ENCODE peak calls at places on chromosomes 1 and 21, in five cellular contexts. One of them, this sample, is unnamed.

GRCh38 chr1:235199441-235199840 is 38.4 kb upstream of the RBM34 start:
- DNase-seq in pons: peak
- DNase-seq in hippocampal formation: no peak
- DNase-seq in CD4-positive, CD25-positive, alpha-beta regulatory T cell: no peak
- DNase-seq in H1: peak
- DNase-seq in this sample: no peak

GRCh38 chr1:100708476-100709062 is 11.0 kb upstream of the VCAM1 start:
- DNase-seq in hippocampal formation: no peak
- DNase-seq in CD4-positive, CD25-positive, alpha-beta regulatory T cell: no peak
- DNase-seq in pons: no peak
- DNase-seq in H1: no peak
- DNase-seq in this sample: no peak

GRCh38 chr1:53371121-53371666 is 43.3 kb upstream of the LRP8 start:
- DNase-seq in CD4-positive, CD25-positive, alpha-beta regulatory T cell: no peak
- DNase-seq in pons: no peak
- DNase-seq in hippocampal formation: no peak
- DNase-seq in H1: no peak
- DNase-seq in this sample: no peak

GRCh38 chr1:152774875-152775274 is at the start of gene LCE1F:
- DNase-seq in H1: no peak
- DNase-seq in CD4-positive, CD25-positive, alpha-beta regulatory T cell: no peak
- DNase-seq in pons: no peak
- DNase-seq in hippocampal formation: no peak
- DNase-seq in this sample: no peak

GRCh38 chr1:162383516-162383915 is 2.0 kb downstream of the C1orf226 start:
- DNase-seq in CD4-positive, CD25-positive, alpha-beta regulatory T cell: no peak
- DNase-seq in hippocampal formation: no peak
- DNase-seq in H1: no peak
- DNase-seq in pons: no peak
- DNase-seq in this sample: no peak

GRCh38 chr1:44786138-44786840 is 1.7 kb downstream of the BEST4 start:
- DNase-seq in CD4-positive, CD25-positive, alpha-beta regulatory T cell: peak
- DNase-seq in H1: no peak
- DNase-seq in hippocampal formation: peak
- DNase-seq in pons: no peak
- DNase-seq in this sample: no peak

GRCh38 chr1:110130989-110131388 is 18.7 kb downstream of the UBL4B start:
- DNase-seq in pons: no peak
- DNase-seq in hippocampal formation: no peak
- DNase-seq in CD4-positive, CD25-positive, alpha-beta regulatory T cell: no peak
- DNase-seq in H1: no peak
- DNase-seq in this sample: no peak

GRCh38 chr1:149844096-149844495 is 55.3 kb upstream of the BOLA1 start:
- DNase-seq in H1: no peak
- DNase-seq in CD4-positive, CD25-positive, alpha-beta regulatory T cell: no peak
- DNase-seq in hippocampal formation: no peak
- DNase-seq in pons: no peak
- DNase-seq in this sample: no peak

GRCh38 chr1:240093120-240093961 is 1.7 kb downstream of the FMN2 start:
- DNase-seq in CD4-positive, CD25-positive, alpha-beta regulatory T cell: no peak
- DNase-seq in H1: no peak
- DNase-seq in hippocampal formation: no peak
- DNase-seq in pons: no peak
- DNase-seq in this sample: no peak

GRCh38 chr1:48794815-48795214 is 18.1 kb upstream of the BEND5 start:
- DNase-seq in pons: no peak
- DNase-seq in hippocampal formation: no peak
- DNase-seq in CD4-positive, CD25-positive, alpha-beta regulatory T cell: no peak
- DNase-seq in H1: no peak
- DNase-seq in this sample: no peak

GRCh38 chr21:38120984-38121855 is 135.6 kb upstream of the KCNJ15 start:
- DNase-seq in CD4-positive, CD25-positive, alpha-beta regulatory T cell: no peak
- DNase-seq in pons: no peak
- DNase-seq in hippocampal formation: no peak
- DNase-seq in H1: no peak
- DNase-seq in this sample: no peak

GRCh38 chr1:221439734-221440436 is 302.0 kb downstream of the DUSP10 start:
- DNase-seq in pons: no peak
- DNase-seq in CD4-positive, CD25-positive, alpha-beta regulatory T cell: peak
- DNase-seq in hippocampal formation: no peak
- DNase-seq in H1: no peak
- DNase-seq in this sample: no peak

GRCh38 chr1:149845416-149845815 is 54.0 kb upstream of the BOLA1 start:
- DNase-seq in H1: peak
- DNase-seq in CD4-positive, CD25-positive, alpha-beta regulatory T cell: no peak
- DNase-seq in hippocampal formation: no peak
- DNase-seq in pons: peak
- DNase-seq in this sample: no peak

GRCh38 chr1:150365945-150366344 is 2.0 kb downstream of the RPRD2 start:
- DNase-seq in hippocampal formation: no peak
- DNase-seq in CD4-positive, CD25-positive, alpha-beta regulatory T cell: no peak
- DNase-seq in pons: peak
- DNase-seq in H1: no peak
- DNase-seq in this sample: peak

GRCh38 chr1:181490740-181491712 is 7.7 kb downstream of the CACNA1E start:
- DNase-seq in H1: no peak
- DNase-seq in CD4-positive, CD25-positive, alpha-beta regulatory T cell: no peak
- DNase-seq in hippocampal formation: no peak
- DNase-seq in pons: no peak
- DNase-seq in this sample: no peak

GRCh38 chr1:170663441-170664282 is at the start of gene PRRX1:
- DNase-seq in H1: no peak
- DNase-seq in hippocampal formation: no peak
- DNase-seq in CD4-positive, CD25-positive, alpha-beta regulatory T cell: no peak
- DNase-seq in pons: no peak
- DNase-seq in this sample: no peak

GRCh38 chr1:184467295-184467694 is 80.5 kb downstream of the C1orf21 start:
- DNase-seq in hippocampal formation: no peak
- DNase-seq in H1: no peak
- DNase-seq in pons: no peak
- DNase-seq in CD4-positive, CD25-positive, alpha-beta regulatory T cell: no peak
- DNase-seq in this sample: no peak

GRCh38 chr1:86938450-86938849 is 24.0 kb downstream of the HS2ST1 start:
- DNase-seq in hippocampal formation: no peak
- DNase-seq in CD4-positive, CD25-positive, alpha-beta regulatory T cell: no peak
- DNase-seq in pons: no peak
- DNase-seq in H1: no peak
- DNase-seq in this sample: no peak

This sample was measured in hypothalamus.